ENCODE peak calls at places on chromosomes 2 and 18, in four cellular contexts. C is mammary epithelial cell, E is heart right ventricle, K is Panc1. U is an unnamed sample. For H3K27me3 and H3K36me3, the result is how much of the 10 kb centered on the place peaks cover.

GRCh38 chr2:47070920-47071824 is 83.9 kb downstream of the STPG4 start:
- DNase-seq in K (no peak), C (peak), E (peak), U (peak)

GRCh38 chr2:50840346-50841124 is 191.4 kb downstream of the NRXN1 start:
- DNase-seq in K (no peak), E (no peak), C (peak), U (no peak)

GRCh38 chr18:3690682-3691066 is 240.7 kb downstream of the TGIF1 start:
- DNase-seq in C (no peak), E (no peak), K (no peak), U (no peak)

GRCh38 chr2:513981-514706 is 163.1 kb downstream of the TMEM18 start:
- DNase-seq in K (no peak), E (no peak), C (no peak), U (no peak)

GRCh38 chr2:74856004-74856578 is 22.2 kb downstream of the HK2 start:
- DNase-seq in C (no peak), K (no peak), E (no peak), U (no peak)

GRCh38 chr2:100741880-100742814 is 77.8 kb upstream of the NPAS2 start:
- DNase-seq in K (no peak), C (peak), E (no peak), U (peak)

GRCh38 chr2:105934467-105934866 is 189.8 kb downstream of the NCK2 start:
- DNase-seq in C (no peak), E (no peak), K (no peak), U (no peak)

GRCh38 chr2:109700680-109701274 is 86.6 kb downstream of the SOWAHC start:
- DNase-seq in C (no peak), E (no peak), K (no peak), U (no peak)

GRCh38 chr18:27948981-27949380 is 227.9 kb downstream of the CDH2 start:
- DNase-seq in C (no peak), K (no peak), E (no peak), U (no peak)

GRCh38 chr2:12192762-12193161 is 446.3 kb downstream of the LPIN1 start:
- DNase-seq in E (no peak), C (no peak), K (no peak), U (no peak)

GRCh38 chr2:215930505-215931233 is 82.7 kb downstream of the MREG start:
- DNase-seq in C (no peak), E (no peak), K (no peak), U (no peak)

GRCh38 chr2:18651842-18652774 is 62.7 kb upstream of the NT5C1B start:
- DNase-seq in C (no peak), K (no peak), E (no peak), U (peak)

GRCh38 chr2:127953128-127953718 is 67.5 kb upstream of the AMMECR1L start:
- DNase-seq in K (no peak), C (no peak), E (peak), U (no peak)

GRCh38 chr2:69147841-69148533 is 135.0 kb downstream of the ANTXR1 start:
- DNase-seq in K (no peak), C (no peak), E (no peak), U (no peak)

GRCh38 chr2:241285596-241285995 is 29.9 kb downstream of the HDLBP start:
- DNase-seq in E (no peak), C (no peak), K (no peak), U (no peak)
- H3K27me3 ChIP-seq in E (under half), C (under half), K (under half), U (under half)

DNA sequence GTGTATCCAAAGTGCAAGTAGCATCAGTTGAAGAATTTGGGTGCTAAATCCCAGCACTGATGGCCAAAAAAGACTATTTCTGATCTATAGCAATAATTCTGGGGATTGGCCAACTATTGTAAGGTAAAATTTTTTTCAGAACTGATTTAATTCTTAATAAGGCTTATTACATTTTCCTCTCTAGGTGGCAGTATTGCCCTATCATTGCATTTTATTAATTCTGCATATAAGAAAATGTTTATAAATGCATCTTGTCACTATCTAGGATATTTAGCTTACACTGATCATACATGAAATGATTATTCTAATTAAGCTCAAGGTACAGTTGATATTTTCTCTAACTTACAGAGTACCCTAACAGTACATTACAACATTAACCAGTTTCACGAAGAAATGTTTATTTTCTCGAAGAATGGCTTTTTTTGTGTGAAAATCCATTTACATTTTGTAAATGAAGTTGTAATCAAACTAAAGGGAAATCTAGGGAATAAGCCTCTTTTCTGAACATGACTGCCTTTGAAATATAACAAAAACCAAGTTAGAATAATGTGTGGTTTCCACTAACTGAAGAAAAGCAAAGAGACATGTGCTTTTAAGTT is 11.0 kb downstream of the TTN start:
- DNase-seq in E (no peak), C (peak), K (peak), U (no peak)
- TF ChIP-seq CTCF in E (peak), C (peak), K (peak), U (peak)

GRCh38 chr18:79695269-79695668 is 15.7 kb downstream of the CTDP1 start:
- DNase-seq in E (no peak), K (no peak), C (no peak), U (peak)
- H3K36me3 ChIP-seq in E (half or more), K (under half), C (under half), U (under half)

GRCh38 chr2:113278812-113279139 is at the start of gene PAX8:
- DNase-seq in C (no peak), K (no peak), E (no peak), U (no peak)
- H3K27me3 ChIP-seq in C (under half), K (under half), E (half or more), U (half or more)

GRCh38 chr18:66196805-66197204 is 407.1 kb downstream of the CDH19 start:
- DNase-seq in C (no peak), E (no peak), K (no peak), U (no peak)
- TF ChIP-seq CTCF in C (no peak), E (no peak), K (no peak), U (no peak)